ENCODE peak calls at places on chromosomes 3 and 15, in seven cellular contexts. W is H9; R is activated CD8-positive, alpha-beta memory T cell treated with anti-CD3 and anti-CD28 coated beads, Interleukin-2, amount 50 U/mL, for 48 hours; S is HS-27A; Z is HTR-8/SVneo; V is H7; T is stimulated activated CD4-positive, alpha-beta T cell treated with anti-CD3 and anti-CD28 coated beads, Interleukin-4, amount 100 ng/mL, for 4 hours. E is an unnamed sample.
A peak's percentile ranks its signal among the peaks of the same experiment; 100 is the strongest.

GRCh38 chr3:115323380-115323779 is 176.3 kb upstream of the ZBTB20 start:
- DNase-seq in W (no peak), R (no peak), S (no peak), Z (no peak), V (no peak), T (no peak), E (no peak)

GRCh38 chr3:48661501-48662139 is 1.1 kb downstream of the CELSR3 start:
- DNase-seq in W (peak; percentile 87), R (peak; percentile 96), S (no peak), Z (peak; percentile 60), V (peak; percentile 99), T (peak; percentile 72), E (peak; percentile 72)

GRCh38 chr3:187484547-187485325 is 116.6 kb downstream of the RTP4 start:
- DNase-seq in W (no peak), R (no peak), S (no peak), Z (no peak), V (no peak), T (no peak), E (no peak)

GRCh38 chr3:9028134-9028533 is 64.9 kb upstream of the RAD18 start:
- DNase-seq in W (no peak), R (no peak), S (peak; percentile 34), Z (no peak), V (no peak), T (no peak), E (no peak)

GRCh38 chr15:44296625-44297524 is 8.4 kb downstream of the GOLM2 start:
- DNase-seq in W (no peak), R (no peak), S (no peak), Z (peak; percentile 48), V (no peak), T (no peak), E (no peak)

GRCh38 chr3:188246905-188247304 is 92.9 kb downstream of the LPP start:
- DNase-seq in W (no peak), R (no peak), S (no peak), Z (no peak), V (no peak), T (no peak), E (no peak)

GRCh38 chr3:123765475-123766166 is 118.5 kb downstream of the MYLK start:
- DNase-seq in W (no peak), R (no peak), S (no peak), Z (no peak), V (no peak), T (no peak), E (no peak)

GRCh38 chr3:110343376-110343775 is 728.2 kb upstream of the NECTIN3 start:
- DNase-seq in W (no peak), R (no peak), S (no peak), Z (peak; percentile 19), V (no peak), T (no peak), E (no peak)

GRCh38 chr3:56131976-56132590 is 336.2 kb downstream of the ERC2 start:
- DNase-seq in W (no peak), R (no peak), S (peak; percentile 93), Z (peak; percentile 75), V (no peak), T (no peak), E (no peak)

GRCh38 chr3:183252973-183253363 is at the start of gene B3GNT5:
- DNase-seq in W (peak; percentile 65), R (peak; percentile 71), S (no peak), Z (no peak), V (peak; percentile 68), T (peak; percentile 59), E (peak; percentile 53)

GRCh38 chr3:129616713-129617112 is 10.2 kb upstream of the PLXND1 start:
- DNase-seq in W (no peak), R (no peak), S (no peak), Z (no peak), V (no peak), T (no peak), E (no peak)

GRCh38 chr3:105906834-105907233 is 38.0 kb upstream of the CBLB start:
- DNase-seq in W (no peak), R (no peak), S (peak; percentile 56), Z (no peak), V (no peak), T (no peak), E (no peak)

E was measured in activated CD4-positive, alpha-beta T cell treated with anti-CD3 and anti-CD28 coated beads for 4 hours.